ENCODE peak calls at places on chromosome 22, in four cellular contexts. One of them, this sample, is unnamed.

GRCh38 chr22:37870273-37870672 is 21.1 kb downstream of the EIF3L start:
- DNase-seq in spleen: no peak
- DNase-seq in non-pigmented ciliary epithelial cell: no peak
- DNase-seq in stimulated activated effector memory CD8-positive, alpha-beta T cell treated with anti-CD3 and anti-CD28 coated beads, Interleukin-12 subunit alpha, Interleukin-12 subunit beta, amount 100 ng/mL, for 72 hours: no peak
- DNase-seq in this sample: no peak

GRCh38 chr22:23220485-23221350 is 40.4 kb downstream of the BCR start:
- DNase-seq in spleen: peak
- DNase-seq in non-pigmented ciliary epithelial cell: no peak
- DNase-seq in stimulated activated effector memory CD8-positive, alpha-beta T cell treated with anti-CD3 and anti-CD28 coated beads, Interleukin-12 subunit alpha, Interleukin-12 subunit beta, amount 100 ng/mL, for 72 hours: no peak
- DNase-seq in this sample: no peak

GRCh38 chr22:30265851-30266444 is 703 bp downstream of the OSM start:
- DNase-seq in spleen: peak
- DNase-seq in non-pigmented ciliary epithelial cell: no peak
- DNase-seq in stimulated activated effector memory CD8-positive, alpha-beta T cell treated with anti-CD3 and anti-CD28 coated beads, Interleukin-12 subunit alpha, Interleukin-12 subunit beta, amount 100 ng/mL, for 72 hours: peak
- DNase-seq in this sample: no peak

GRCh38 chr22:48635825-48636224 is 1191.8 kb downstream of the BRD1 start:
- DNase-seq in spleen: no peak
- DNase-seq in non-pigmented ciliary epithelial cell: no peak
- DNase-seq in stimulated activated effector memory CD8-positive, alpha-beta T cell treated with anti-CD3 and anti-CD28 coated beads, Interleukin-12 subunit alpha, Interleukin-12 subunit beta, amount 100 ng/mL, for 72 hours: no peak
- DNase-seq in this sample: peak

GRCh38 chr22:20989323-20990138 is 7.4 kb downstream of the LZTR1 start:
- DNase-seq in spleen: no peak
- DNase-seq in non-pigmented ciliary epithelial cell: no peak
- DNase-seq in stimulated activated effector memory CD8-positive, alpha-beta T cell treated with anti-CD3 and anti-CD28 coated beads, Interleukin-12 subunit alpha, Interleukin-12 subunit beta, amount 100 ng/mL, for 72 hours: no peak
- DNase-seq in this sample: no peak

GRCh38 chr22:30885001-30885366 is 83.6 kb downstream of the MORC2 start:
- DNase-seq in spleen: peak
- DNase-seq in non-pigmented ciliary epithelial cell: no peak
- DNase-seq in stimulated activated effector memory CD8-positive, alpha-beta T cell treated with anti-CD3 and anti-CD28 coated beads, Interleukin-12 subunit alpha, Interleukin-12 subunit beta, amount 100 ng/mL, for 72 hours: no peak
- DNase-seq in this sample: no peak

GRCh38 chr22:37525073-37525745 is 6.0 kb upstream of the CARD10 start:
- DNase-seq in spleen: no peak
- DNase-seq in non-pigmented ciliary epithelial cell: peak
- DNase-seq in stimulated activated effector memory CD8-positive, alpha-beta T cell treated with anti-CD3 and anti-CD28 coated beads, Interleukin-12 subunit alpha, Interleukin-12 subunit beta, amount 100 ng/mL, for 72 hours: no peak
- DNase-seq in this sample: no peak

GRCh38 chr22:49946612-49947295 is 13.8 kb upstream of the PIM3 start:
- DNase-seq in spleen: no peak
- DNase-seq in non-pigmented ciliary epithelial cell: no peak
- DNase-seq in stimulated activated effector memory CD8-positive, alpha-beta T cell treated with anti-CD3 and anti-CD28 coated beads, Interleukin-12 subunit alpha, Interleukin-12 subunit beta, amount 100 ng/mL, for 72 hours: no peak
- DNase-seq in this sample: no peak

GRCh38 chr22:25488244-25489020 is 76.0 kb upstream of the GRK3 start:
- DNase-seq in spleen: no peak
- DNase-seq in non-pigmented ciliary epithelial cell: peak
- DNase-seq in stimulated activated effector memory CD8-positive, alpha-beta T cell treated with anti-CD3 and anti-CD28 coated beads, Interleukin-12 subunit alpha, Interleukin-12 subunit beta, amount 100 ng/mL, for 72 hours: no peak
- DNase-seq in this sample: peak

This sample was measured in NCI-H510A treated with DMSO at 0.1 percent for 48 hours.